ENCODE peak calls at places on chromosomes 2 and 18, in ten cellular contexts. M, Z, E, U, T, V, I, D, W and P are unnamed samples. For H3K4me1 and H3K36me3, the result is how much of the 10 kb centered on the place peaks cover.

GRCh38 chr2:192267484-192267883 is 72.8 kb upstream of the TMEFF2 start:
- DNase-seq in M (no peak), Z (no peak), E (no peak), U (no peak), T (no peak), V (peak), I (no peak), D (no peak), W (peak), P (no peak)

GRCh38 chr2:172214252-172214651 is 111.6 kb upstream of the DLX2 start:
- DNase-seq in M (no peak), Z (no peak), E (no peak), U (no peak), T (no peak), V (no peak), I (no peak), D (no peak), W (no peak), P (no peak)

GRCh38 chr2:107336536-107336935 is 450.6 kb upstream of the ST6GAL2 start:
- DNase-seq in M (peak), Z (no peak), E (no peak), U (no peak), T (no peak), V (no peak), I (no peak), D (no peak), W (peak), P (no peak)

GRCh38 chr2:30675758-30676157 is 131.5 kb downstream of the CAPN13 start:
- DNase-seq in M (no peak), Z (no peak), E (no peak), U (no peak), T (no peak), V (peak), I (no peak), D (no peak), W (no peak), P (no peak)

GRCh38 chr2:3169106-3169870 is 208.3 kb downstream of the EIPR1 start:
- DNase-seq in M (peak), Z (peak), E (no peak), U (no peak), T (no peak), V (peak), I (no peak), D (no peak), W (peak), P (no peak)

GRCh38 chr2:176188969-176189665 is 649 bp downstream of the HOXD1 start:
- DNase-seq in M (peak), Z (peak), E (no peak), U (no peak), T (peak), V (peak), I (no peak), D (no peak), W (no peak), P (no peak)

GRCh38 chr18:10748641-10749040 is 222.8 kb downstream of the NAPG start:
- DNase-seq in M (no peak), Z (no peak), E (no peak), U (no peak), T (no peak), V (peak), I (no peak), D (no peak), W (no peak), P (no peak)

GRCh38 chr2:103738108-103738507 is 976.3 kb downstream of the TMEM182 start:
- DNase-seq in M (no peak), Z (no peak), E (no peak), U (no peak), T (no peak), V (no peak), I (no peak), D (no peak), W (no peak), P (no peak)

GRCh38 chr2:6526093-6526824 is 339.4 kb downstream of the CMPK2 start:
- DNase-seq in M (peak), Z (no peak), E (no peak), U (no peak), T (no peak), V (no peak), I (no peak), D (no peak), W (no peak), P (no peak)

GRCh38 chr2:11132036-11132671 is 23.1 kb upstream of the SLC66A3 start:
- DNase-seq in M (no peak), Z (no peak), E (no peak), U (no peak), T (no peak), V (no peak), I (no peak), D (no peak), W (no peak), P (no peak)

DNA sequence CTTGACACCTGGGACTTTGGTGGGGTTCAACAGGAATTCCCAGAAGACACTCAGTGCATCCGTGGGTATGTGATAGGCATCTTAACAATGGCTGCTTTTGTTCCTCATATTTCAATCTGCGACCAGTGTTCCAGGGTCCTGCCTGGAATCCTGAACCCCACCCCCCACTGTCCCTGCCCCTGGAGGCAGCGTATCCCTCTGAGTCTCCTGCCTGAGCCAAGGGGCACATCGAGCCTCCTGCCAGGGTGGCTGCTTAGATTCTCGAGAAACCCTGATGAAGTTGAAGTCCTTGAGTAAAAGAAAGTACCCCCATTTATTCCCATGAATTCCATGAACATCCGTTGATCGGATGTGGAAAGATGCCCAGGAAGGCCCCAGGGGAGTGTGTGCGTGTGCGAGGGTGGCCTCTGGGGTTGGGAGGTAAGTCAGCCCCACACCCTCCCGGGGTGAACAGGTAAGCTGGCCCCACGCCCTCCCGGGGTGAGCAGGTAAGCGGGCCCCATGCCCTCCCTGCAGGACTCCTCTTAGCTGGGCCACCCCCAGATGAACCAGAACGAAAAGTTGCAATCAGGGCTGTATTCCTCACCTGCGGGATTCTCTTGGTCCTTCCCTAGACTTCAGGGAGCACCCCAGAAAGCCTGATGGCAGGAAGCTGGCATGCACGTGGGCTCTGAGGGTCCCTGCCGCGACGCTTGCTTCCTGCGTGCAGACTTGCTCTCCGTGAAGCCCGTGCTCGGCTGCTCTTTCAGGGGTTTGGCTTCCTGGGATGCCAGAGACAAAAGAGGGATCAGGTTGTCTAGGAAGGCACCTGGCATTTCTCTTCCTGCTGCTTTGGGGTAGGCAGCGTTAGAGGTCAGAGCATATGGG is 253.4 kb downstream of the AGAP1 start:
- DNase-seq in M (peak), Z (no peak), E (no peak), U (no peak), T (no peak), V (no peak), I (no peak), D (no peak), W (no peak), P (no peak)
- H3K4me1 ChIP-seq in M (under half), Z (under half), E (under half), U (under half), T (under half), V (under half), I (under half), D (under half), W (under half), P (under half)

GRCh38 chr2:224507789-224508188 is 77.4 kb downstream of the CUL3 start:
- DNase-seq in M (no peak), Z (no peak), E (no peak), U (no peak), T (no peak), V (no peak), I (no peak), D (no peak), W (no peak), P (no peak)
- H3K36me3 ChIP-seq in M (under half), Z (under half), E (under half), U (under half), T (under half), V (under half), I (under half), D (half or more), W (under half), P (under half)

GRCh38 chr2:235091983-235092382 is 140.2 kb downstream of the SH3BP4 start:
- DNase-seq in M (no peak), Z (no peak), E (no peak), U (no peak), T (no peak), V (no peak), I (no peak), D (no peak), W (no peak), P (no peak)

GRCh38 chr2:235095569-235095968 is 143.8 kb downstream of the SH3BP4 start:
- DNase-seq in M (no peak), Z (no peak), E (no peak), U (no peak), T (no peak), V (peak), I (no peak), D (no peak), W (peak), P (no peak)

GRCh38 chr2:235092854-235093253 is 141.0 kb downstream of the SH3BP4 start:
- DNase-seq in M (no peak), Z (no peak), E (no peak), U (no peak), T (no peak), V (no peak), I (no peak), D (no peak), W (no peak), P (no peak)

GRCh38 chr2:235092433-235092832 is 140.6 kb downstream of the SH3BP4 start:
- DNase-seq in M (no peak), Z (no peak), E (no peak), U (no peak), T (no peak), V (no peak), I (no peak), D (no peak), W (no peak), P (no peak)

DNA sequence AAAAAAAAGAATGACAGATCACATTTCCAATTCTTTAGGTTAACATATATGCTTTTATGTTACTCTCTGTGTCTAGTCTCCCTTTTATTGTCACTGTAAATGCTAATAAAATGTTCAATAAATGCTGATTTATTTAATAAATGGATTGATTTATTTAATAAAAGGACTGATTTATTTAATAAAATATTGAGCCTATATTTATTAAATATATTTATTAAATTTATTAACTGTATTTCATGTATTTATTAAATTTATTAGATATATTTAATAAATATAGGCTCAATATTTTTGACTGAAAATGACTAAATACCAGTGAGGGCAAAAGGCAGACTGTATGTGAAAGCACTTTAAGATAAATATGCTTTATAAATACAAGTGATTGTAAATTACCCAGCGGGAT is 142.6 kb downstream of the SH3BP4 start:
- DNase-seq in M (no peak), Z (no peak), E (no peak), U (no peak), T (no peak), V (no peak), I (no peak), D (no peak), W (no peak), P (no peak)
- H3K27ac ChIP-seq in M (no peak), Z (no peak), E (no peak), U (no peak), T (no peak), V (no peak), I (no peak), D (no peak), W (no peak), P (no peak)

DNA sequence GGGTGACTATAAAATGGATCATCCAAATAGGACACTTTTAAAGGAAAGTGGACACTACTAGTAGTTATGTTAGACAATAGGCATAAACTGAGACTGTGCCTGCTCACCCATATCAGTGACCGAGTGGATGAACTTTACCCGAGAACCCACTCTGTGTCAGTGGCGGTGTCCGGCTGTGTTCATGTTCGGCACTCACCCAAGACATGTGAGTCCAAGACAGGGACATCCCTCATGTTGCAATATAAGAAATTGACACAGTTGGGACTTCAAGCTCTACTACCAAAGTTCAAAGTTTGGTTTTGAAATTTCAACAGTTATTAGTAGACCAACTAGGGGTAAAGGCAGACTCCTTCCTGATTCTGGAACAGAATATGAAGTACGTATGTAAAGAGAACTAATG is 326.3 kb upstream of the TNP1 start:
- DNase-seq in M (no peak), Z (no peak), E (no peak), U (no peak), T (no peak), V (no peak), I (no peak), D (no peak), W (no peak), P (no peak)
- H3K4me1 ChIP-seq in M (under half), Z (under half), E (under half), U (under half), T (under half), V (under half), I (under half), D (under half), W (under half), P (under half)

GRCh38 chr2:201157694-201158093 is 25.2 kb upstream of the CASP10 start:
- DNase-seq in M (no peak), Z (no peak), E (no peak), U (no peak), T (no peak), V (no peak), I (no peak), D (no peak), W (no peak), P (no peak)
- H3K36me3 ChIP-seq in M (under half), Z (half or more), E (half or more), U (half or more), T (under half), V (under half), I (half or more), D (under half), W (under half), P (under half)

GRCh38 chr2:8438476-8438875 is 243.4 kb upstream of the ID2 start:
- DNase-seq in M (no peak), Z (peak), E (no peak), U (no peak), T (no peak), V (no peak), I (no peak), D (peak), W (no peak), P (peak)

GRCh38 chr2:8441986-8442385 is 239.9 kb upstream of the ID2 start:
- DNase-seq in M (no peak), Z (no peak), E (no peak), U (no peak), T (no peak), V (no peak), I (no peak), D (no peak), W (no peak), P (no peak)

GRCh38 chr2:8441371-8441770 is 240.5 kb upstream of the ID2 start:
- DNase-seq in M (no peak), Z (no peak), E (no peak), U (no peak), T (no peak), V (no peak), I (no peak), D (no peak), W (no peak), P (no peak)

GRCh38 chr2:8438996-8439395 is 242.9 kb upstream of the ID2 start:
- DNase-seq in M (no peak), Z (no peak), E (no peak), U (peak), T (no peak), V (no peak), I (no peak), D (no peak), W (no peak), P (no peak)

DNA sequence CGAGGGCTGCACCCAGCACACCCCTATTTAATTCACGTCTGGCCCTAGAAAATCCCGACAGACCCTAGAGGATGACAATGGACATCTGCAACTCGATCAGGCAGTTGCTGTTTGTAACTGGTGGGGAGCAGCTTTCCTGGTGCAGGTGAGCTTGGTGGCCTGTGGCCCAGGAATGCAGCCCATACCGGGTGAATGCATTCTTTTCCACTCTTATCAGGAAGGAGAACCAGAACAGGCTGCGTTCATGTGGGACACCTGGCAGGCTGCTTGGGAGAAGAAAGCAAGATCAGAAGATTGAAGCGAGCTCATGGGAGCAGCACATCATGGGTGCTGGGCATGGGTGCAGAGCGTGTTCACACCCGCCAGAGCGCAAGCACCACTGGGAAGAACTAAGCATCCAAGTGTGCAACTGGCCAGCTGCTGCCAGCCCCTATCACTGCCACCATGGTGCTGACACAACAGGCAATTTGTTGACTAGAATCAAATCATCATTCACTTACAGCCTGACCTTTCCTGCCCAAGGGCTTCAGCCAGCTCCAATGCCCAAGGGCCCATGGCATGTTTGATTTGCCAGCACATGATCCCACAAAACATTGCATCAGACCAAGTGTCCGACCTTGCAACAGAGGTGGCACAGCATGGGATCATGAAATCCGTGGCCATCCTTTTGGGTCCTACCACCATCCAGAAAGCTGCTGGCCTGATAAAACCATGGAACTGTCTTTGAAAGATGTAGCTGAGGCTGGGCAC is 241.7 kb upstream of the ID2 start:
- DNase-seq in M (peak), Z (no peak), E (no peak), U (no peak), T (no peak), V (no peak), I (no peak), D (no peak), W (no peak), P (no peak)
- H3K27ac ChIP-seq in M (no peak), Z (no peak), E (no peak), U (no peak), T (no peak), V (no peak), I (no peak), D (no peak), W (no peak), P (no peak)

GRCh38 chr2:40120957-40121356 is 330.9 kb downstream of the SLC8A1 start:
- DNase-seq in M (no peak), Z (no peak), E (no peak), U (no peak), T (no peak), V (no peak), I (no peak), D (no peak), W (no peak), P (no peak)

GRCh38 chr2:40123746-40124145 is 328.1 kb downstream of the SLC8A1 start:
- DNase-seq in M (no peak), Z (no peak), E (no peak), U (no peak), T (no peak), V (peak), I (no peak), D (no peak), W (no peak), P (no peak)

GRCh38 chr2:40120021-40120420 is 331.9 kb downstream of the SLC8A1 start:
- DNase-seq in M (no peak), Z (no peak), E (no peak), U (no peak), T (no peak), V (no peak), I (no peak), D (no peak), W (no peak), P (no peak)

GRCh38 chr2:40127147-40127546 is 324.7 kb downstream of the SLC8A1 start:
- DNase-seq in M (no peak), Z (no peak), E (no peak), U (no peak), T (no peak), V (no peak), I (no peak), D (peak), W (no peak), P (no peak)

GRCh38 chr2:40123321-40123720 is 328.6 kb downstream of the SLC8A1 start:
- DNase-seq in M (no peak), Z (no peak), E (no peak), U (no peak), T (no peak), V (peak), I (no peak), D (no peak), W (no peak), P (no peak)
- H3K4me1 ChIP-seq in M (under half), Z (under half), E (under half), U (under half), T (under half), V (half or more), I (under half), D (under half), W (under half), P (under half)

GRCh38 chr2:152544626-152545025 is 172.6 kb downstream of the PRPF40A start:
- DNase-seq in M (no peak), Z (no peak), E (no peak), U (no peak), T (no peak), V (no peak), I (no peak), D (no peak), W (no peak), P (no peak)
- H3K36me3 ChIP-seq in M (under half), Z (under half), E (under half), U (under half), T (under half), V (under half), I (under half), D (under half), W (under half), P (under half)

DNA sequence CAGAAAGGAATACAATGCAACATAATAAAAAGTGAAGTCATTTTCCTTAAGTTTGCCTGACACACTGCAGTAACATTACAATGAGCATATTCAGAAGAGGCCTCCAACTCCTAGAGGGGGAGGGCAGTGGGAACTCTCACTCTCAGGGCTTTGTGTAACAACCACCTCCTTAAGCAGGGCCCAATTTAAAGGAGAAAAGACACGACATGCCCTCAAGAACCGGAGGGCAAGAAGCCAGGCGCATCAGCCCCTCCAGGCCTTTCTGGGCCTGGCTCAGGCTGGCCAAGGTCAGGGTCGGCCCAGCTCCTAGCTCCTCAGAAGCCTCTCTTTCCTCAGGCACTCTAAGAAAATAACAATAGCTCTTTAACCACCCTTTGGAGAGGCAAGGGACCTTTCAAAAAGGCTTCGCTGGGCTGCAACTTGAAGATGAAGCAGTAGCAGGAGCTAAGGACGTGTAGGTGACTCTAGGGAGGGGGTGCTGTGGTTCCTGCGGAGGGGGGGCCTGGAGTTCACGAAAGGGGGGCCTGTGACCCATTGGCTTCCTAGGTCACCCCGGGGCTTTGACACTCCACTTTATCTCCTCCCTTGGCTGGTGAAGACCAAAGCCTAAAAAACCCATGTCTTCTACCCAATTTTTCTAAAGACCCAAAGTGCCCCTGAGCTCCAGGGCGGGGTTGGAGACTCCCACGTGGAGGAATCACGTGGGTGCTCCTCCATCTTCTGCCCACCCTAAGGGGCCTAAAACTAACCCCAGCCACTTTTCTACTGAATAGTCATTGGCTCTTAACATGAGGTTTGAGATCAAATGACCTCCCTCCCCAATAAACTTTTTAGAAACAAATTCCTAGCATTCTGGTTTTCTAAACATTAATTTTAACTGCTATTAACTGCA is 13.3 kb downstream of the SERTAD2 start:
- DNase-seq in M (no peak), Z (no peak), E (no peak), U (no peak), T (peak), V (peak), I (peak), D (no peak), W (peak), P (no peak)
- H3K27ac ChIP-seq in M (peak), Z (no peak), E (no peak), U (peak), T (no peak), V (peak), I (peak), D (no peak), W (peak), P (no peak)